ENCODE peak calls at places on chromosome 21, in four cellular contexts. P is CD4-positive, alpha-beta T cell; Y is cardiac fibroblast; N is omental fat pad. D is an unnamed sample.

GRCh38 chr21:42362198-42362597 is 4.1 kb downstream of the TFF1 start:
- DNase-seq in P (no peak), Y (no peak), N (no peak), D (no peak)

GRCh38 chr21:23740463-23740862 is 1866.8 kb downstream of the MRPL39 start:
- DNase-seq in P (no peak), Y (no peak), N (no peak), D (no peak)

GRCh38 chr21:35273331-35273730 is 224.2 kb upstream of the RUNX1 start:
- DNase-seq in P (no peak), Y (no peak), N (no peak), D (no peak)

GRCh38 chr21:35476616-35477395 is 427.7 kb upstream of the RUNX1 start:
- DNase-seq in P (no peak), Y (peak; percentile 84), N (no peak), D (no peak)

GRCh38 chr21:42479582-42479981 is 16.4 kb downstream of the RSPH1 start:
- DNase-seq in P (no peak), Y (no peak), N (no peak), D (no peak)

GRCh38 chr21:42544544-42544943 is 30.9 kb downstream of the SLC37A1 start:
- DNase-seq in P (no peak), Y (no peak), N (no peak), D (no peak)

GRCh38 chr21:41764558-41765392 is 2.1 kb downstream of the RIPK4 start:
- DNase-seq in P (no peak), Y (no peak), N (no peak), D (peak; percentile 68)

GRCh38 chr21:34702341-34702807 is 33.6 kb downstream of the CLIC6 start:
- DNase-seq in P (no peak), Y (peak; percentile 75), N (no peak), D (peak; percentile 90)

GRCh38 chr21:41112740-41113692 is 54.9 kb upstream of the BACE2 start:
- DNase-seq in P (no peak), Y (peak; percentile 74), N (no peak), D (peak; percentile 80)

GRCh38 chr21:42563261-42564045 is 49.8 kb downstream of the SLC37A1 start:
- DNase-seq in P (no peak), Y (no peak), N (no peak), D (no peak)

GRCh38 chr21:31530918-31531705 is 128.4 kb upstream of the SOD1 start:
- DNase-seq in P (no peak), Y (no peak), N (no peak), D (no peak)

GRCh38 chr21:35294231-35294898 is 245.3 kb upstream of the RUNX1 start:
- DNase-seq in P (no peak), Y (no peak), N (no peak), D (no peak)

GRCh38 chr21:23951251-23951650 is 1656.0 kb downstream of the MRPL39 start:
- DNase-seq in P (no peak), Y (peak; percentile 30), N (no peak), D (no peak)

GRCh38 chr21:32611471-32611997 is 643 bp downstream of the CFAP298 start:
- DNase-seq in P (peak; percentile 11), Y (peak; percentile 38), N (no peak), D (peak; percentile 80)

GRCh38 chr21:41783476-41784150 is 16.8 kb upstream of the RIPK4 start:
- DNase-seq in P (no peak), Y (no peak), N (no peak), D (no peak)

GRCh38 chr21:44301961-44302406 is 2.1 kb downstream of the PFKL start:
- DNase-seq in P (no peak), Y (no peak), N (no peak), D (no peak)
- TF ChIP-seq CTCF in P (no peak), Y (no peak), N (no peak), D (no peak)

GRCh38 chr21:36584980-36585940 is 105.3 kb upstream of the CLDN14 start:
- DNase-seq in P (peak; percentile 15), Y (peak; percentile 7), N (no peak), D (no peak)
- TF ChIP-seq CTCF in P (peak; percentile 53), Y (no peak), N (no peak), D (peak; percentile 31)

GRCh38 chr21:38817371-38818335 is 11.9 kb downstream of the ETS2 start:
- DNase-seq in P (no peak), Y (peak; percentile 87), N (no peak), D (peak; percentile 95)
- TF ChIP-seq CTCF in P (no peak), Y (no peak), N (no peak), D (no peak)

DNA sequence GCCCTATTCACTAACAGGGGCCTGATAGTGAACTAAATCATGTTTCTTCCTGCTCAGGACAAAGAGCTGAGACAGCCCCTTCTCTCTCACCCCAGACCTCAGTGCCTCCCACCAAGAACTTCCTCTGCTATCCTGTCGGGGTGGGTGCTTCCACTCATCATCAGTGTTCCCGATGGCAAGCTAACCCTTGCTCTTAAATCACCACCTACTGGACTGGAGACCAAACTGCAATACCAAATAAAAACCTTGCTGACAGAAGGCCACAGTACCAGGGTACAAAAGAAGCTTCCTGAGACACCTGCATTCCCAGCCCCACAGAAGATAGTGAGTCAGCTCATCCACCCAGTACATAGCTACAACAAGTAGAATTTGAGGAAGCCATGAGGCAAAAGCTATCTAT is 799.5 kb downstream of the LTN1 start:
- DNase-seq in P (no peak), Y (no peak), N (no peak), D (no peak)
- TF ChIP-seq CTCF in P (no peak), Y (peak; percentile 9), N (no peak), D (no peak)

DNA sequence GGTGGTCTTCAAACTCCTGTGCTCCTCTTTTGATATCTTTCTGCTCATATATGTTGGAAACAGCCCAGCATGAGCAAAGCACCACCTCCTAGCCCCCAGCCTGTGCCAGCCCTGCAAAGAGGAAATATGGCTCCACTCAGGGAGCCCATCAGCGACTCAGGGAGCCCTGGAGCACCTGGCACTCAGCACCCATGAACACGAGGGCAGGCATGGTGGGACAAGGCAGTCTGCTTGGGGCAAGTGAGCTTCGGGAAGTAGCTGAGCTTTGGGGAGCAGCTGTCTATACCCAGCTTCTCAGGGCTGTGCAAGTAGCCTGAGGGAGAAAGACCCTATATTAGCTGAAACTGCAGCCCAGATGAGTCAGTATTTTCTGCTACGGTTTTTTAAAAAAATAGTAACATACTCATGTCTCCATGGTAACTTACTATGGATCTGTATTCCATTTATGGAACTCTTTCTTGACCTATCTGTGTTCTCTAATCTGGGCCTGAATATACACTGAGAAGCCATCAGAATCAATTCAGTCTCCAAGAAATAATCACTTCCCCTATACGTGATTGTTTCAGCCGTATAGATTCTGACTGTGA is 1.6 kb upstream of the ETS2 start:
- DNase-seq in P (no peak), Y (no peak), N (no peak), D (no peak)
- TF ChIP-seq CTCF in P (no peak), Y (no peak), N (no peak), D (no peak)

DNA sequence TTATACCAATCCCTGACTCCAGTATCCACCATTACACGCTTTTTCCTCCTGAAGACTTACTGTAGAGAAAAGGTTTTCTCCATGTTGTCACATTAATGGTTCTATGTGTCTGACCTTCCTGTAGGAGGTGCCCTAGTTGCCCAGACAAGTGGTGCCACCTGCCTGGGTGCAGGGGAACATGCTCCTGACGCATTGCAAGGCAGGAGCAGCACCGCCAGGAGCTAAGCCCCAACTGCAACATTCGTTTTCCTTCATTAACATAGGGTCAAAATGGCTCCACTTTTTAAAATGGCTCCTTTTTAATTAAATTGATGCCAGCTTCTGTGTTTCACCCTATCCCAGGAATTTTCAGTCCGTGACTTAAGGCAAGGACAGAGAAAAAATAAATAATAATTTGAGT is 220.1 kb upstream of the SAMSN1 start:
- DNase-seq in P (no peak), Y (no peak), N (no peak), D (no peak)
- TF ChIP-seq CTCF in P (no peak), Y (no peak), N (no peak), D (no peak)

DNA sequence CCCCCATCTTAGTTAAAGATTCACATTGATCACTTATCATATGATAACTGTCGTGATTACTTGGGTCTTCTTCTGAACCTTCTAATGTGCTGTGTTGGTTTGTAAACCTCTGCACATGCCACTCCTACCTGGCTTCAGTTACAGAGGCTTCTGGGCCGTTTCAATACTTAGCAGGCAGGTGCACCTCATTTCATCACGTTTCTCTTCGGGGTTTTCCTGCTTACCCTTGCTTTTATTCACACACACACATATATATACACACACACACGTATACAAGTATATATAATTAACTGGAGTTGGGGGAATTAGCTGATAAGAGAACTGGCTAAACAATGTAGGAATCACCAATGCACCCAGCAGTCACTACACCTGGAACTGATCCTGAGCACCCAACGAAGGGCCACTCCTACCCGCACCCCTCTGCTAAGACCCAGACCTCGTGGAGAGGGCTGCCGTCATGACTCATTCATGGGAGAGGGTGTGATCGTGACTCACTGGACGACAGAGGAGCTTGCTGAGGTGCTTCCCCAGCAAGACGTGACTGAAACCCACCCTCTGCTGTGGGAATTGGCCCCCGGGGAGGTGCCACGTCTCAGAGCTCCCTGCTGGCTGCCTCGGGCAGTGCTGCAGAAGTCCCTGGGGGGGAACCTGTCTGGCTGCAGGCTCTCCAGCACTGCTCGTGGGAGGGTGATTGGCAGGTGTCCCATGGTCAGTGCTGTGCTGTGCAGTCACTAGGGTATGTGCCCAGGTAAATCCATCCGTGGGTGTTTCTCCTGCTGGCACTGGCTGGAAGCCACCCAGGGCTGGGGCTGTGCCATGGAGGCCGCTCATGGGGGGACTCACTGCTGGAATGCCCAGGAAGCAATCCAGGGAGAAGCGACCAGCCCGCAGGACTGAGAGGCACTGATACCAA is 166.6 kb downstream of the DYRK1A start:
- DNase-seq in P (no peak), Y (peak; percentile 41), N (no peak), D (peak; percentile 52)
- TF ChIP-seq CTCF in P (no peak), Y (peak; percentile 22), N (no peak), D (no peak)

GRCh38 chr21:44752701-44753235 is 41.4 kb upstream of the TSPEAR start:
- DNase-seq in P (no peak), Y (peak; percentile 22), N (no peak), D (peak; percentile 90)
- TF ChIP-seq CTCF in P (no peak), Y (peak; percentile 16), N (no peak), D (peak; percentile 15)

GRCh38 chr21:38343691-38344090 is 86.9 kb downstream of the KCNJ15 start:
- DNase-seq in P (no peak), Y (peak; percentile 67), N (no peak), D (peak; percentile 77)

GRCh38 chr21:38340131-38340530 is 83.3 kb downstream of the KCNJ15 start:
- DNase-seq in P (no peak), Y (no peak), N (no peak), D (peak; percentile 18)

GRCh38 chr21:38337793-38338192 is 81.0 kb downstream of the KCNJ15 start:
- DNase-seq in P (no peak), Y (no peak), N (no peak), D (peak; percentile 11)

GRCh38 chr21:38342734-38343133 is 85.9 kb downstream of the KCNJ15 start:
- DNase-seq in P (no peak), Y (peak; percentile 28), N (no peak), D (no peak)

GRCh38 chr21:38341546-38342012 is 84.8 kb downstream of the KCNJ15 start:
- DNase-seq in P (no peak), Y (peak; percentile 62), N (no peak), D (peak; percentile 11)
- TF ChIP-seq CTCF in P (no peak), Y (no peak), N (no peak), D (peak; percentile 16)

D was measured in osteoblast.